ENCODE peak calls at places on chromosomes 16 and 17, in five cellular contexts. D is activated CD8-positive, alpha-beta memory T cell treated with anti-CD3 and anti-CD28 coated beads, Interleukin-2, amount 10 ng/mL, durations not matched to agents 7 days and 5 days; Q is T1000; X is HT1080; K is stimulated activated CD8-positive, alpha-beta memory T cell treated with anti-CD3 and anti-CD28 coated beads, Interleukin-15, amount 100 ng/mL, for 48 hours. P is an unnamed sample.

GRCh38 chr16:1613728-1614225 is 1.6 kb downstream of the CRAMP1 start:
- DNase-seq in Q (no peak), X (no peak), D (peak; percentile 48), K (no peak), P (no peak)

GRCh38 chr17:17659340-17659739 is 21.9 kb upstream of the RAI1 start:
- DNase-seq in Q (no peak), D (no peak), X (no peak), K (no peak), P (no peak)

GRCh38 chr16:49068224-49068623 is 213.4 kb downstream of the CBLN1 start:
- DNase-seq in X (no peak), D (no peak), K (no peak), Q (no peak), P (no peak)

GRCh38 chr17:73798111-73798748 is 154.0 kb upstream of the SDK2 start:
- DNase-seq in K (no peak), D (no peak), Q (no peak), X (peak; percentile 84), P (peak; percentile 100)

GRCh38 chr16:85623250-85623649 is 10.1 kb downstream of the GSE1 start:
- DNase-seq in X (no peak), D (no peak), K (no peak), Q (no peak), P (no peak)

GRCh38 chr17:76740329-76741118 is 2.6 kb downstream of the MFSD11 start:
- DNase-seq in D (no peak), X (no peak), Q (no peak), K (no peak), P (no peak)

GRCh38 chr16:19840524-19841110 is 44.0 kb downstream of the GPRC5B start:
- DNase-seq in D (no peak), K (no peak), Q (no peak), X (no peak), P (no peak)

GRCh38 chr17:40437095-40437732 is 6.0 kb upstream of the IGFBP4 start:
- DNase-seq in D (no peak), X (peak; percentile 56), Q (no peak), K (no peak), P (peak; percentile 27)

GRCh38 chr17:51319186-51319585 is 58.8 kb downstream of the UTP18 start:
- DNase-seq in X (no peak), K (no peak), D (no peak), Q (no peak), P (no peak)

GRCh38 chr17:10071141-10071540 is 127.3 kb downstream of the GAS7 start:
- DNase-seq in D (no peak), K (no peak), Q (no peak), X (no peak), P (no peak)

GRCh38 chr17:80804466-80804865 is 187.2 kb upstream of the CHMP6 start:
- DNase-seq in Q (no peak), X (no peak), D (no peak), K (no peak), P (no peak)

GRCh38 chr16:11566398-11566797 is 20.3 kb downstream of the LITAF start:
- DNase-seq in K (no peak), D (no peak), Q (no peak), X (no peak), P (no peak)

GRCh38 chr16:27698266-27698665 is 148.3 kb downstream of the KATNIP start:
- DNase-seq in X (no peak), D (no peak), Q (no peak), K (no peak), P (no peak)

GRCh38 chr17:19448341-19449268 is 37.6 kb downstream of the RNF112 start:
- DNase-seq in X (peak; percentile 67), Q (peak; percentile 47), K (no peak), D (no peak), P (peak; percentile 99)

GRCh38 chr16:12260647-12261262 is 284.2 kb downstream of the SNX29 start:
- DNase-seq in X (peak; percentile 21), D (no peak), Q (no peak), K (no peak), P (no peak)

GRCh38 chr16:87931504-87931903 is 4.8 kb downstream of the CA5A start:
- DNase-seq in Q (no peak), K (no peak), D (peak; percentile 52), X (peak; percentile 80), P (peak; percentile 93)

GRCh38 chr17:3916013-3916696 is at the start of gene P2RX1:
- DNase-seq in D (peak; percentile 75), X (peak; percentile 24), Q (no peak), K (peak; percentile 27), P (no peak)

GRCh38 chr17:61646482-61646881 is 55.5 kb upstream of the NACA2 start:
- DNase-seq in X (no peak), Q (no peak), D (no peak), K (no peak), P (no peak)

GRCh38 chr16:645852-646678 is 3.1 kb upstream of the WDR90 start:
- DNase-seq in Q (peak; percentile 25), K (no peak), X (no peak), D (no peak), P (no peak)

P was measured in fibroblast of lung.